ENCODE peak calls at places on chromosomes 12 and 14, in eight cellular contexts. P is left ventricle myocardium inferior, K is colonic mucosa, U is AG04449, Z is choroid plexus epithelial cell, Q is fibroblast of pulmonary artery, X is gastrocnemius medialis, Y is left lung. T is an unnamed sample.

GRCh38 chr12:227286-227915 is 13.4 kb upstream of the SLC6A12 start:
- DNase-seq in P (no peak), K (no peak), U (no peak), Z (no peak), Q (no peak), X (no peak), Y (no peak), T (no peak)

GRCh38 chr12:108257610-108258106 is 81.5 kb downstream of the CMKLR1 start:
- DNase-seq in P (no peak), K (no peak), U (no peak), Z (no peak), Q (no peak), X (no peak), Y (no peak), T (no peak)

GRCh38 chr12:46664771-46665287 is 161.0 kb downstream of the SLC38A4 start:
- DNase-seq in P (no peak), K (no peak), U (peak), Z (peak), Q (peak), X (peak), Y (no peak), T (peak)

GRCh38 chr14:101029668-101030290 is 126.3 kb upstream of the RTL1 start:
- DNase-seq in P (peak), K (no peak), U (no peak), Z (no peak), Q (no peak), X (no peak), Y (no peak), T (no peak)

GRCh38 chr12:12704593-12705230 is 8.7 kb upstream of the GPR19 start:
- DNase-seq in P (no peak), K (peak), U (peak), Z (peak), Q (peak), X (no peak), Y (no peak), T (peak)

GRCh38 chr12:2172486-2173214 is 119.9 kb downstream of the CACNA1C start:
- DNase-seq in P (no peak), K (no peak), U (no peak), Z (no peak), Q (peak), X (no peak), Y (no peak), T (no peak)

GRCh38 chr14:35883677-35884293 is 57.6 kb downstream of the BRMS1L start:
- DNase-seq in P (no peak), K (no peak), U (no peak), Z (peak), Q (peak), X (no peak), Y (no peak), T (peak)

GRCh38 chr12:57497223-57498142 is 9.6 kb downstream of the MARS1 start:
- DNase-seq in P (no peak), K (no peak), U (no peak), Z (no peak), Q (no peak), X (no peak), Y (no peak), T (no peak)

GRCh38 chr12:46930101-46930500 is 104.3 kb upstream of the SLC38A4 start:
- DNase-seq in P (no peak), K (no peak), U (no peak), Z (no peak), Q (no peak), X (no peak), Y (no peak), T (peak)

GRCh38 chr14:104524726-104525125 is 54.8 kb upstream of the C14orf180 start:
- DNase-seq in P (no peak), K (no peak), U (no peak), Z (no peak), Q (no peak), X (no peak), Y (no peak), T (no peak)

GRCh38 chr14:92121207-92121669 is 268 bp downstream of the NDUFB1 start:
- DNase-seq in P (peak), K (no peak), U (no peak), Z (peak), Q (peak), X (peak), Y (peak), T (peak)

GRCh38 chr12:101297661-101298060 is 17.8 kb downstream of the UTP20 start:
- DNase-seq in P (no peak), K (no peak), U (no peak), Z (peak), Q (no peak), X (no peak), Y (no peak), T (peak)

GRCh38 chr12:20624718-20625117 is 70.4 kb upstream of the SLCO1C1 start:
- DNase-seq in P (no peak), K (peak), U (no peak), Z (peak), Q (peak), X (no peak), Y (no peak), T (peak)

GRCh38 chr12:51036165-51036765 is 10.1 kb upstream of the SLC11A2 start:
- DNase-seq in P (no peak), K (no peak), U (no peak), Z (no peak), Q (no peak), X (no peak), Y (no peak), T (no peak)

GRCh38 chr12:92078167-92079053 is 67.2 kb downstream of the BTG1 start:
- DNase-seq in P (no peak), K (no peak), U (peak), Z (peak), Q (peak), X (no peak), Y (no peak), T (peak)

GRCh38 chr12:100234166-100234565 is 32.7 kb downstream of the DEPDC4 start:
- DNase-seq in P (no peak), K (no peak), U (no peak), Z (peak), Q (peak), X (no peak), Y (no peak), T (peak)

GRCh38 chr12:104710940-104711725 is 247.0 kb downstream of the SLC41A2 start:
- DNase-seq in P (no peak), K (no peak), U (peak), Z (peak), Q (peak), X (no peak), Y (no peak), T (peak)

GRCh38 chr12:52319097-52319496 is 2.1 kb downstream of the KRT83 start:
- DNase-seq in P (no peak), K (no peak), U (no peak), Z (peak), Q (no peak), X (no peak), Y (no peak), T (no peak)

GRCh38 chr12:40646891-40647290 is 45.3 kb upstream of the CNTN1 start:
- DNase-seq in P (no peak), K (no peak), U (no peak), Z (no peak), Q (no peak), X (no peak), Y (no peak), T (no peak)

GRCh38 chr14:26867171-26867757 is 269.4 kb upstream of the NOVA1 start:
- DNase-seq in P (no peak), K (no peak), U (no peak), Z (no peak), Q (no peak), X (no peak), Y (no peak), T (no peak)

GRCh38 chr14:92456215-92457017 is 57.2 kb upstream of the RIN3 start:
- DNase-seq in P (peak), K (peak), U (peak), Z (peak), Q (peak), X (no peak), Y (peak), T (peak)

GRCh38 chr12:114319422-114319821 is 86.5 kb downstream of the TBX5 start:
- DNase-seq in P (no peak), K (no peak), U (no peak), Z (no peak), Q (peak), X (no peak), Y (no peak), T (peak)

GRCh38 chr12:93048646-93049045 is 119.6 kb upstream of the EEA1 start:
- DNase-seq in P (no peak), K (no peak), U (no peak), Z (no peak), Q (no peak), X (no peak), Y (no peak), T (no peak)

GRCh38 chr12:50246873-50247612 is 36.3 kb downstream of the LIMA1 start:
- DNase-seq in P (peak), K (peak), U (peak), Z (peak), Q (peak), X (peak), Y (no peak), T (peak)

GRCh38 chr12:8780389-8780788 is 42.0 kb upstream of the A2ML1 start:
- DNase-seq in P (no peak), K (no peak), U (peak), Z (peak), Q (peak), X (no peak), Y (no peak), T (peak)

GRCh38 chr12:46371718-46372130 is 849 bp downstream of the SLC38A2 start:
- DNase-seq in P (peak), K (peak), U (no peak), Z (peak), Q (peak), X (peak), Y (peak), T (peak)

GRCh38 chr12:18148961-18149360 is 59.0 kb upstream of the RERGL start:
- DNase-seq in P (no peak), K (no peak), U (no peak), Z (no peak), Q (no peak), X (no peak), Y (no peak), T (no peak)

GRCh38 chr12:52171950-52172512 is 19.8 kb downstream of the KRT80 start:
- DNase-seq in P (no peak), K (peak), U (no peak), Z (no peak), Q (no peak), X (peak), Y (peak), T (peak)

GRCh38 chr12:26125451-26126339 is 858 bp upstream of the BHLHE41 start:
- DNase-seq in P (peak), K (peak), U (peak), Z (peak), Q (peak), X (peak), Y (peak), T (peak)

GRCh38 chr12:11981174-11981733 is 89.5 kb upstream of the BCL2L14 start:
- DNase-seq in P (no peak), K (no peak), U (no peak), Z (no peak), Q (peak), X (no peak), Y (no peak), T (peak)

GRCh38 chr14:32251530-32251929 is 48.5 kb upstream of the RNU6-8 start:
- DNase-seq in P (no peak), K (no peak), U (no peak), Z (no peak), Q (no peak), X (no peak), Y (no peak), T (no peak)

GRCh38 chr12:82757611-82758010 is 70.9 kb downstream of the TMTC2 start:
- DNase-seq in P (no peak), K (no peak), U (no peak), Z (peak), Q (no peak), X (no peak), Y (no peak), T (no peak)

GRCh38 chr14:92397140-92397815 is 74.3 kb downstream of the SLC24A4 start:
- DNase-seq in P (no peak), K (no peak), U (no peak), Z (no peak), Q (peak), X (no peak), Y (no peak), T (peak)

GRCh38 chr12:93778306-93778705 is 101.1 kb downstream of the CRADD start:
- DNase-seq in P (peak), K (no peak), U (no peak), Z (peak), Q (peak), X (peak), Y (no peak), T (peak)

GRCh38 chr12:9925746-9926393 is 6.3 kb downstream of the CLEC2A start:
- DNase-seq in P (no peak), K (no peak), U (no peak), Z (peak), Q (peak), X (no peak), Y (no peak), T (peak)

GRCh38 chr12:94553130-94553519 is 93.5 kb upstream of the CEP83 start:
- DNase-seq in P (no peak), K (no peak), U (no peak), Z (peak), Q (peak), X (no peak), Y (no peak), T (peak)

GRCh38 chr14:25350802-25351201 is 300.9 kb upstream of the STXBP6 start:
- DNase-seq in P (no peak), K (no peak), U (no peak), Z (no peak), Q (no peak), X (no peak), Y (peak), T (no peak)

GRCh38 chr12:132074216-132074615 is 69.9 kb downstream of the DDX51 start:
- DNase-seq in P (no peak), K (no peak), U (no peak), Z (no peak), Q (no peak), X (no peak), Y (no peak), T (no peak)

GRCh38 chr12:132070298-132070697 is 73.8 kb downstream of the DDX51 start:
- DNase-seq in P (no peak), K (no peak), U (no peak), Z (no peak), Q (no peak), X (no peak), Y (no peak), T (no peak)

GRCh38 chr12:132069336-132069985 is 74.7 kb downstream of the DDX51 start:
- DNase-seq in P (no peak), K (no peak), U (no peak), Z (no peak), Q (no peak), X (no peak), Y (no peak), T (no peak)

GRCh38 chr12:132071001-132071810 is 72.9 kb downstream of the DDX51 start:
- DNase-seq in P (no peak), K (no peak), U (no peak), Z (no peak), Q (no peak), X (no peak), Y (no peak), T (no peak)

DNA sequence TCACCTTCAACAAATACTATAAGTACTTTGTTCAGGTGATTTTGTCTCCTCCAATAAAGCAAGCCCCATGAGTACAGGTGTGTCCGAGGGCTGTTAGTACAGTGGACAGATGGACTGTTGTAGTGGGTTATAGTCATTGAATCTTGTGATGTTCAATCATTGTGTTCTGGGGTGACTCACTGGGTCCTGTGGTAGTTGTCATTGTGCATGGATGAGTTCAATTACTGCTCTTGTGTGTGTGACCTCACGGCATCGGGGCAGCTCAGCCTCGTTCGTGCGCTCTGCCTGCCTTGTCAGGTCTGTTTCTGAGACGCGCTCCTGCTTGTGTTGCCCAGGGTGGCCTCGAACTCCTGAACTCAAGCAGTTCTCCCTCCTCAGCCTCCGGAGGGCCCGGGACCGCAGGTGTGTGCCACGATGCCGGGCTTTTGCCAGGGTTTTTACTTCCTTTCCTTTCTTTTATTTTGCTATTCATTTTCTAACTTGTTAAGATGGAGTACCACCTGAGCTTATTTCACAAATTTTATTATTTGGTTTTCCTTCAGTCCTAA is 72.2 kb downstream of the DDX51 start:
- DNase-seq in P (no peak), K (no peak), U (no peak), Z (no peak), Q (no peak), X (no peak), Y (no peak), T (no peak)
- H3K4me3 ChIP-seq in P (no peak), K (no peak), U (no peak), Z (no peak), Q (no peak), X (no peak), Y (no peak), T (no peak)

GRCh38 chr12:121775501-121775900 is 18.0 kb downstream of the RHOF start:
- DNase-seq in P (no peak), K (no peak), U (no peak), Z (no peak), Q (no peak), X (no peak), Y (peak), T (no peak)

GRCh38 chr12:121773011-121773777 is 20.3 kb downstream of the RHOF start:
- DNase-seq in P (peak), K (peak), U (no peak), Z (peak), Q (peak), X (peak), Y (peak), T (peak)

GRCh38 chr12:121776190-121777098 is 17.0 kb downstream of the RHOF start:
- DNase-seq in P (peak), K (peak), U (no peak), Z (peak), Q (peak), X (no peak), Y (peak), T (peak)

GRCh38 chr12:121778567-121779421 is 14.7 kb downstream of the RHOF start:
- DNase-seq in P (no peak), K (no peak), U (no peak), Z (no peak), Q (no peak), X (no peak), Y (no peak), T (no peak)

DNA sequence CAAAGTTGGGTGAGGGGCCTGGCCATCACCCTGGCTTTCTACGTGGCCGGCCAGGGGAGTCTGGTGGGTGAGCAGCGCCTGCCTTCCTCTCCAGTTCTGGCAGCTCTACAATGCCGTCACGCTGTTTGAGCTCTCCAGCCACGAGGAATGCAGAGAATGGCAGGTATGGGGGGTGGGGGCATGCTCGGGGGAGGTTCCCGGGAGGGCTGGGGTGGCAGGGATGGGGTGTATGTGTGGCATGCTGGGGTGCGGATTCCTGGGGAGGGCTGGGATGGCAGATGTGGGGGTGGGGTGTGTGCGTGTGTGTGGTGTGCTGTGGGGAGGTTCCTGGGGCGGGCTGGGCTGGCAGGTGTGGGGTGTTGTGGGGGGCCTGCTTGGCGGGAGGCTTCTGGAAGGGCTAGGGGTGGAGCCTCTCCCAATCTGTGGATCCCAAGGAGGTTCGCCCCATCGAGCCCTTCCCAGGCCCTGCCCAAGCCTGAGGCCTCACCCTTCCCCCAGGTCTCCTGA is 18.5 kb downstream of the RHOF start:
- DNase-seq in P (no peak), K (no peak), U (no peak), Z (no peak), Q (no peak), X (no peak), Y (peak), T (no peak)
- TF ChIP-seq CTCF in P (no peak), K (no peak), U (no peak), Z (no peak), Q (no peak), X (no peak), Y (no peak), T (no peak)

GRCh38 chr12:130955238-130955816 is 1.6 kb downstream of the ADGRD1 start:
- DNase-seq in P (peak), K (no peak), U (no peak), Z (no peak), Q (no peak), X (peak), Y (peak), T (peak)

GRCh38 chr12:130952545-130952954 is 1.2 kb upstream of the ADGRD1 start:
- DNase-seq in P (no peak), K (no peak), U (no peak), Z (no peak), Q (no peak), X (no peak), Y (no peak), T (no peak)

GRCh38 chr12:130952106-130952505 is 1.6 kb upstream of the ADGRD1 start:
- DNase-seq in P (no peak), K (no peak), U (no peak), Z (no peak), Q (no peak), X (no peak), Y (no peak), T (no peak)

GRCh38 chr12:130954544-130954831 is 781 bp downstream of the ADGRD1 start:
- DNase-seq in P (no peak), K (no peak), U (no peak), Z (no peak), Q (no peak), X (no peak), Y (peak), T (no peak)

GRCh38 chr12:130953783-130954543 is at the start of gene ADGRD1:
- DNase-seq in P (peak), K (peak), U (no peak), Z (peak), Q (peak), X (peak), Y (peak), T (peak)
- H3K4me3 ChIP-seq in P (peak), K (peak), U (no peak), Z (no peak), Q (no peak), X (peak), Y (peak), T (peak)

DNA sequence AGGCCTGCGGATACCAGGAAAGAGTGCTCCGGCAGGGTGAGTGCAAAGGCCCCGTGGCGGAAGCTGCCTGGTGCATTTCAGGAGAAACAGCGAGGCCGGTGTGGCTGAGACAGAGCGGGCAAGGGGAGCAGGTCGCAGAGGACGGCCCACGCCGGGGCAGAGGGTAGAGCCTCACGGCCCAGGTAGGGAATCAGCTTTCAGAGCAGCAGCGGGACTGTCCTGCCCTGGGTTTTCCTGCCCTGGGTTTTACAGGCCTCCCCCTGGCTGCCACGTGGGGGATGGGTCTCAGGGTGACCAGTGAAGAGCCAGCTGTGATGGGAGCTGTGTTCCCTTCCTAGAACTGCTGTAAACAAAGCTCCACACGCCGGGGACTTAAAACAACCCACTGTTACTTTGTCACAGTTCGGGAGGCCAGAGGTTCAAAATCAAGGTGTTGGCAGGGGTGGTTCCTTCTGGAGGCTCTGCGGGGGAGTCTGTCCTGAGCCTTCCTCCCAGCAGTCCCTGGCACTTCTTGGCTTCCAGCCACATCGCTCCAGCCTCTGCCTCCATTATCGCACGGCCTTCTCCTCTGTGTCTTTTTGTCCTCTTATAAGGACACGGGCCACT is 10.4 kb downstream of the NCOR2 start:
- DNase-seq in P (no peak), K (no peak), U (no peak), Z (no peak), Q (no peak), X (no peak), Y (peak), T (no peak)
- TF ChIP-seq CTCF in P (no peak), K (no peak), U (no peak), Z (no peak), Q (no peak), X (no peak), Y (no peak), T (no peak)

T was measured in AG10803.